ENCODE peak calls at places on chromosomes 16 and 17, in eight cellular contexts. R is GM20000, W is heart right ventricle, T is Caco-2, V is astrocyte of the cerebellum, A is WTC11, D is dorsolateral prefrontal cortex, B is GM12865. Y is an unnamed sample.

GRCh38 chr17:34177642-34178041 is 77.4 kb upstream of the CCL2 start:
- DNase-seq in R (no peak), W (no peak), T (no peak), V (no peak), A (no peak), D (no peak), B (no peak), Y (no peak)

GRCh38 chr16:29662729-29663019 is 373 bp upstream of the SPN start:
- DNase-seq in R (peak), W (no peak), T (no peak), V (no peak), A (no peak), D (no peak), B (peak), Y (no peak)

GRCh38 chr16:67653131-67654068 is 6.7 kb downstream of the ACD start:
- DNase-seq in R (peak), W (no peak), T (peak), V (no peak), A (no peak), D (no peak), B (no peak), Y (no peak)

GRCh38 chr16:85327731-85328664 is 215.7 kb upstream of the CIBAR2 start:
- DNase-seq in R (no peak), W (peak), T (no peak), V (peak), A (peak), D (no peak), B (no peak), Y (no peak)

GRCh38 chr16:56234737-56235136 is 43.4 kb downstream of the GNAO1 start:
- DNase-seq in R (no peak), W (no peak), T (no peak), V (no peak), A (no peak), D (no peak), B (no peak), Y (no peak)

GRCh38 chr17:35104844-35105450 is 14.7 kb downstream of the RAD51D start:
- DNase-seq in R (no peak), W (no peak), T (peak), V (no peak), A (no peak), D (no peak), B (no peak), Y (no peak)

GRCh38 chr17:52537368-52537767 is 378.9 kb upstream of the CA10 start:
- DNase-seq in R (no peak), W (no peak), T (no peak), V (no peak), A (no peak), D (no peak), B (no peak), Y (no peak)

GRCh38 chr17:16273929-16274339 is 56.9 kb downstream of the PIGL start:
- DNase-seq in R (no peak), W (no peak), T (no peak), V (no peak), A (no peak), D (no peak), B (no peak), Y (no peak)

GRCh38 chr16:11152677-11153321 is 103.2 kb downstream of the SOCS1 start:
- DNase-seq in R (no peak), W (no peak), T (no peak), V (no peak), A (no peak), D (peak), B (no peak), Y (no peak)

GRCh38 chr17:74243013-74243755 is 29.8 kb downstream of the TTYH2 start:
- DNase-seq in R (no peak), W (peak), T (no peak), V (no peak), A (no peak), D (no peak), B (no peak), Y (no peak)

GRCh38 chr16:70740174-70740918 is 54.5 kb upstream of the MTSS2 start:
- DNase-seq in R (no peak), W (no peak), T (no peak), V (no peak), A (no peak), D (no peak), B (no peak), Y (no peak)

GRCh38 chr16:47664653-47665325 is 203.7 kb downstream of the PHKB start:
- DNase-seq in R (no peak), W (no peak), T (peak), V (no peak), A (no peak), D (no peak), B (no peak), Y (no peak)

GRCh38 chr16:56115817-56116576 is 75.3 kb upstream of the GNAO1 start:
- DNase-seq in R (no peak), W (no peak), T (no peak), V (no peak), A (no peak), D (no peak), B (no peak), Y (no peak)

GRCh38 chr17:42288078-42288984 is at the start of gene STAT5A:
- DNase-seq in R (peak), W (peak), T (peak), V (peak), A (peak), D (peak), B (peak), Y (no peak)

GRCh38 chr16:2425825-2426430 is 3.3 kb upstream of the CCNF start:
- DNase-seq in R (no peak), W (no peak), T (peak), V (no peak), A (no peak), D (no peak), B (no peak), Y (no peak)

GRCh38 chr17:82767041-82767754 is 15.3 kb downstream of the TBCD start:
- DNase-seq in R (peak), W (peak), T (peak), V (no peak), A (peak), D (no peak), B (peak), Y (peak)

GRCh38 chr17:44079877-44080821 is 9.6 kb downstream of the G6PC3 start:
- DNase-seq in R (no peak), W (no peak), T (no peak), V (no peak), A (no peak), D (no peak), B (no peak), Y (no peak)

GRCh38 chr16:14070555-14070876 is 603 bp upstream of the MRTFB start:
- DNase-seq in R (peak), W (no peak), T (no peak), V (no peak), A (no peak), D (no peak), B (no peak), Y (no peak)

GRCh38 chr17:42131971-42132370 is 9.4 kb downstream of the HSPB9 start:
- DNase-seq in R (no peak), W (no peak), T (no peak), V (no peak), A (no peak), D (no peak), B (no peak), Y (no peak)

GRCh38 chr16:57998484-57998883 is 2.0 kb downstream of the ZNF319 start:
- DNase-seq in R (no peak), W (no peak), T (no peak), V (no peak), A (peak), D (no peak), B (no peak), Y (no peak)

GRCh38 chr16:66134875-66135274 is 231.6 kb upstream of the CDH5 start:
- DNase-seq in R (no peak), W (no peak), T (no peak), V (no peak), A (no peak), D (no peak), B (no peak), Y (no peak)

GRCh38 chr17:61483778-61484116 is 31.5 kb downstream of the TBX4 start:
- DNase-seq in R (no peak), W (no peak), T (no peak), V (no peak), A (no peak), D (no peak), B (no peak), Y (no peak)

GRCh38 chr17:35607239-35607817 is 20.2 kb downstream of the AP2B1 start:
- DNase-seq in R (no peak), W (no peak), T (no peak), V (no peak), A (no peak), D (no peak), B (no peak), Y (no peak)

GRCh38 chr16:68645494-68646388 is 631 bp downstream of the CDH3 start:
- DNase-seq in R (no peak), W (no peak), T (peak), V (no peak), A (peak), D (no peak), B (no peak), Y (no peak)

GRCh38 chr17:64777413-64778101 is 115.5 kb upstream of the SMURF2 start:
- DNase-seq in R (peak), W (no peak), T (no peak), V (no peak), A (no peak), D (no peak), B (peak), Y (no peak)

GRCh38 chr16:87461466-87461975 is 31.3 kb downstream of the ZCCHC14 start:
- DNase-seq in R (peak), W (peak), T (peak), V (no peak), A (peak), D (no peak), B (peak), Y (no peak)
- TF ChIP-seq CTCF in R (peak), W (no peak), T (peak), V (peak), A (no peak), D (no peak), B (peak), Y (no peak)

GRCh38 chr17:33038740-33039139 is 47.1 kb downstream of the SPACA3 start:
- DNase-seq in R (no peak), W (peak), T (no peak), V (peak), A (peak), D (no peak), B (peak), Y (no peak)
- TF ChIP-seq CTCF in R (peak), W (peak), T (peak), V (peak), A (peak), D (peak), B (peak), Y (peak)

DNA sequence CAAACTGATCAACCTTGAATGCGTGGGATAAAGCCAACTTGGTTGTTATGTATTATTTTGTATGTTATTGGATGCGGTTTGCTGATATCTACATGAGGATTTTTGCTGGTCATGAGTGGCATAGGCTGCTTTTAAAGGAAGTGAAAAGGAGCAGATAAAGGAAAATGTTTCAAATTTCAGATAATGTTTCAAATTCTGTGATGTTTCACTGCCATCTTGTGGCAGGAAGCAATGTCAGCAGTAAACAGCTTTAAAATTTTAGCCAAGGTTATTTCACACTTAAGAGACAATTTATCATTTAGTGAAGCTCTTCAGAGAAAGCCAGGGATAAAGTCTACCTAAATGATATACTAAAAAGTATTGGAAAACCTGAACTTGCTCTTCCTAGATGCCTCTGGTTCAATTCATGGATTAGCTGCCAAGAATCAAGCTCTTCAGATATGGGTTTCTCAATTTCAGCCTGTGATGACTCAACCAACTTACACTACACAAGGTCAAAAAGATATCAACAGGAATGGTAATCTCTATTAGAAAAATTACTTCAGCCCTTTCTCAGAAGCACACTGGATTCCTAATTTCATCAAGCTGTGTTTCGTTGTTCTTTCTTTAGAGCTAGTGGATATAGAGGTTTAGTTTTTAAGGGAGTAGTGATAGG is 136.0 kb upstream of the C17orf78 start:
- DNase-seq in R (peak), W (no peak), T (no peak), V (peak), A (no peak), D (no peak), B (peak), Y (no peak)
- TF ChIP-seq CTCF in R (peak), W (peak), T (peak), V (peak), A (no peak), D (peak), B (peak), Y (peak)

DNA sequence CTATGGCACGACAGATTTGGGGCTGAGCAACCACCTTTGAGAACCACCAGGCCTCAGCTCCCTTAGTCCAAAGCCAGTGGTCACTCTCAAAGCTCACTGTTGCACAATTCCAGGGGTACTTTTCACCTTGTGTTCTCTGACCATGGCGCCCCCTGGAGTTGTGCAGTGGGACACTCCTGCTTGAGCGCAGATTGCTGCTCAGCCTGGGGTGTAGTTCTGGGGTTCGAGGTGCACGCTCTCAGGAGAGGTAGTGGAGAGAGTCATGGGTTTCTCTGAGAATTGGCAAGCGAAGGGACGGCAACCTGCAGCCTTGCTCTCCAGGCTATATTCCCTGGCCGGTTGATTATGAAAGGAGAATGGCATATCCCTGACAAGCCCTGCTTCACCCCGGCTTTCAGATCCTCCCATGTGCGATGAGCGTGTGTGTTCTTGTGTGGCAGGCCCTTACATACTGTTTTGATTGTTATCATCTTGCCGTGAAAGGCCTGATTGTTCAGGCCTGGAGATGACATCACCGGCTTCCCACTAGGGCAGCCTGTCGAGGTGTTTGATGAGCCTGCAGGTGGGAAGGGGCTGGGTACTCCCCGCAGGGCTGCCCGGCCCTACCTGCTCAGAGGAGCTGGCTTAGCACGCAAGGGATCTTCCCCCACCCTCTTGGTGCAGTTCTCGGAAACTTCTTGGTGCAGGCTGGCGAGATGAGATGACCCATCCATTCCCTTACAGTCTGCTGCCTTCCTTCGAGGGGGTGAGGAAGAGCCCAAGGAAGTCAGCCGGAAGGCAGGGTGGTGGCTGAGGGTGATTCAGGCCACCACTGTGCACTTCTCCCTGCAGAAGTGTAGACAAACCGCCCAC is 431.2 kb downstream of the SLC39A11 start:
- DNase-seq in R (no peak), W (no peak), T (no peak), V (no peak), A (no peak), D (no peak), B (no peak), Y (no peak)
- TF ChIP-seq CTCF in R (no peak), W (no peak), T (peak), V (no peak), A (no peak), D (no peak), B (no peak), Y (peak)

Y was measured in D721Med.